ENCODE peak calls at places on chromosomes 5 and 9, in ten cellular contexts. D is CD4-positive, alpha-beta T cell; Z is heart right ventricle; R is esophagus squamous epithelium; W is Panc1; U is tibial artery; J is AG04450; V is natural killer cell; G is mesothelial cell of epicardium; M is cardiac fibroblast. C is an unnamed sample.

GRCh38 chr5:103216137-103216536 is 42.4 kb upstream of the MACIR start:
- DNase-seq in D (no peak), Z (no peak), R (no peak), W (no peak), U (no peak), J (no peak), V (no peak), G (no peak), M (peak; percentile 43), C (no peak)

GRCh38 chr9:90964101-90965020 is 162.7 kb downstream of the SYK start:
- DNase-seq in D (no peak), Z (no peak), R (no peak), W (no peak), U (no peak), J (no peak), V (no peak), G (no peak), M (peak; percentile 19), C (no peak)

GRCh38 chr9:8179381-8180053 is 379.9 kb upstream of the DMAC1 start:
- DNase-seq in D (no peak), Z (no peak), R (no peak), W (no peak), U (no peak), J (no peak), V (no peak), G (no peak), M (no peak), C (no peak)

GRCh38 chr5:420632-421286 is 22.2 kb upstream of the EXOC3 start:
- DNase-seq in D (no peak), Z (no peak), R (no peak), W (no peak), U (peak; percentile 16), J (no peak), V (no peak), G (no peak), M (no peak), C (no peak)

GRCh38 chr5:170497311-170498038 is 6.3 kb upstream of the KCNIP1 start:
- DNase-seq in D (no peak), Z (no peak), R (no peak), W (no peak), U (no peak), J (peak; percentile 2), V (no peak), G (no peak), M (peak; percentile 29), C (no peak)

GRCh38 chr9:124010665-124011321 is 775 bp upstream of the LHX2 start:
- DNase-seq in D (no peak), Z (no peak), R (no peak), W (no peak), U (no peak), J (no peak), V (no peak), G (no peak), M (peak; percentile 40), C (no peak)

GRCh38 chr5:141641634-141642278 is 5.0 kb downstream of the RELL2 start:
- DNase-seq in D (no peak), Z (no peak), R (no peak), W (no peak), U (no peak), J (no peak), V (no peak), G (no peak), M (peak; percentile 54), C (no peak)

GRCh38 chr5:177085985-177086917 is at the start of gene FGFR4:
- DNase-seq in D (peak; percentile 46), Z (peak; percentile 55), R (peak; percentile 30), W (no peak), U (no peak), J (no peak), V (peak; percentile 33), G (peak; percentile 66), M (peak; percentile 72), C (peak; percentile 66)

DNA sequence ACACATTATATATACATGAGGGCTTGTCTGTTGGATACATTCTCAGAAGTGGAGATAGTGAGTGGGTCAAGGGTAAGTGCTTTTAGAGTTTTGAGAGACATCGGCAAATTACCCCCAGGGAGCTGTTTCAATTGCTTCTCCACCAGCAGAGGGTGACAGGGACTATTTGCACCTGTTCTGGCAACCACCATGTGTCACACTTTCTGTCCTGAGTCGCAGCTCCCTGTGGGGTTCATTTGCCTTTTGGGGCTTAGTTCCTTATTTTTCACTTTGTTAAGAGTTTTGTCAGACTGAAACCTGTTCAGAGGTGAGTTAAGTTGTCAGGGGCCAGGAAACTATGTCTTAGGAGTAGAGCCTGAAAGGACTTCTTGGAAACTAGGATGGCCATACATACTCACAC is 20.1 kb upstream of the SLC36A1 start:
- DNase-seq in D (no peak), Z (no peak), R (no peak), W (no peak), U (no peak), J (no peak), V (no peak), G (no peak), M (no peak), C (no peak)
- TF ChIP-seq CTCF in D (no peak), Z (no peak), R (no peak), W (no peak), U (no peak), J (no peak), V (no peak), G (no peak), M (no peak), C (no peak)

DNA sequence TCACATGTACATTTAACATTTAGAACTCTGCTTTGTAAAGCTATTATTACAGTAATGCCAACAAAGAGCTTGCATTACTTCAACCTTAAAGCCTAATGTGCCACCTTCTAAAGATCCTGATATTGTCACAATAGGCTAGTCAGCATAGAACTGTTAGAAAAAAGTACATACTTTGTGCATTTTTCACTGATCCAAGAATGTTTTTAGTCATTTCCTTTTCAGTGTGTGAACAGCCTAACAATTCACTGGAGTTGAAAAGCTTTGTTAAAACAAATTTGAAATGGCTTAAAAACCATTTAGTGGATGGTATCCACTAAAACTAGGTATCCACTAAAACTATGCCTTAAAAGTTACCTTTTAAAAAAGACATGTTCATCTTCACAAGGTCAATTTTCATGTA is 4.5 kb downstream of the RPS6 start:
- DNase-seq in D (no peak), Z (no peak), R (no peak), W (no peak), U (no peak), J (no peak), V (no peak), G (no peak), M (peak; percentile 40), C (no peak)
- TF ChIP-seq CTCF in D (no peak), Z (no peak), R (no peak), W (no peak), U (no peak), J (no peak), V (no peak), G (no peak), M (no peak), C (no peak)

GRCh38 chr9:21967169-21967568 is 27.0 kb downstream of the CDKN2A start:
- DNase-seq in D (no peak), Z (no peak), R (no peak), W (no peak), U (no peak), J (no peak), V (no peak), G (no peak), M (no peak), C (no peak)

GRCh38 chr9:21966140-21966851 is 27.9 kb downstream of the CDKN2A start:
- DNase-seq in D (no peak), Z (no peak), R (no peak), W (no peak), U (no peak), J (no peak), V (no peak), G (no peak), M (no peak), C (no peak)

GRCh38 chr9:21967707-21968106 is 26.5 kb downstream of the CDKN2A start:
- DNase-seq in D (no peak), Z (no peak), R (no peak), W (no peak), U (no peak), J (no peak), V (no peak), G (no peak), M (no peak), C (no peak)

GRCh38 chr9:21964925-21965385 is 29.2 kb downstream of the CDKN2A start:
- DNase-seq in D (no peak), Z (no peak), R (no peak), W (no peak), U (no peak), J (no peak), V (peak; percentile 49), G (no peak), M (peak; percentile 81), C (no peak)

DNA sequence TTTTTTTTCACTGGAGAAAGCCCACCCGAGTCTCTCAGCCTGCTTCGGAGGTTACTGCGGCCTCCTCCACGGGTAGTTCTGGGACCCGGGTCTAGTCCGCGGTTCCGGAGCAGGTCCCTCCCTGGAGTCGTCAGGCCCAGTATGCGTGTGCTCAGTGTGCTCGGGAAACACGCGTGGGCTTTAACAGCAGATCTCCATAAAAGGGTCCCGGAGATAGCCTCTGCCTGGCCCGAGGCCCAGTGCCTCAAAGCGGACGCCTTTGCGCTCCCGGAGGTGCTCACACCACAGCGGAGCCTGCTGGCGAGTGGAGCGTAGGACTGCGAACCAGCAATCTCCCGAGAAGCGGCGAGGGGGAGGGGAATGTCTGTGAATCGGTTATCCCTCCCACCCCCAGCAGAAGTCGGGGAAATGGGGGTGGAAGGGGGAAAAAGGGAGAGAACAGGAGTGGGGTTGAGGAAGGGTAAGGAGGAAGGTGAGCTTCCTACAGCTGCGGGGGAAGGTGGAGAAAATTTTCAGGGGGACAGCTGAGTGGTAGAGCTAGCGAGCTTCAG is 28.7 kb downstream of the CDKN2A start:
- DNase-seq in D (no peak), Z (peak; percentile 40), R (no peak), W (no peak), U (no peak), J (peak; percentile 37), V (no peak), G (peak; percentile 62), M (peak; percentile 73), C (peak; percentile 29)
- TF ChIP-seq CTCF in D (no peak), Z (peak; percentile 39), R (peak; percentile 34), W (no peak), U (no peak), J (peak; percentile 81), V (no peak), G (no peak), M (peak; percentile 84), C (no peak)

GRCh38 chr5:33297760-33298216 is 143.0 kb upstream of the TARS1 start:
- DNase-seq in D (no peak), Z (no peak), R (no peak), W (no peak), U (no peak), J (no peak), V (no peak), G (no peak), M (no peak), C (no peak)

GRCh38 chr5:33299621-33300208 is 141.1 kb upstream of the TARS1 start:
- DNase-seq in D (no peak), Z (no peak), R (no peak), W (peak; percentile 39), U (no peak), J (peak; percentile 26), V (no peak), G (no peak), M (peak; percentile 86), C (no peak)

GRCh38 chr5:33303696-33304095 is 137.1 kb upstream of the TARS1 start:
- DNase-seq in D (no peak), Z (no peak), R (no peak), W (no peak), U (no peak), J (no peak), V (no peak), G (no peak), M (no peak), C (no peak)

GRCh38 chr5:33305530-33305929 is 135.2 kb upstream of the TARS1 start:
- DNase-seq in D (no peak), Z (no peak), R (no peak), W (no peak), U (no peak), J (no peak), V (no peak), G (no peak), M (no peak), C (no peak)

GRCh38 chr5:33300209-33300742 is 140.5 kb upstream of the TARS1 start:
- DNase-seq in D (no peak), Z (no peak), R (no peak), W (no peak), U (no peak), J (no peak), V (no peak), G (no peak), M (no peak), C (no peak)
- TF ChIP-seq CTCF in D (no peak), Z (no peak), R (peak; percentile 3), W (peak; percentile 28), U (no peak), J (no peak), V (no peak), G (no peak), M (no peak), C (no peak)

C was measured in CD8-positive, alpha-beta T cell.